ENCODE peak calls at places on chromosome 21, in ten cellular contexts. One of them, this sample, is unnamed.

GRCh38 chr21:26026113-26026512 is 144.5 kb downstream of the APP start:
- DNase-seq in H54: no peak
- DNase-seq in NCI-H460: no peak
- DNase-seq in M059J: no peak
- DNase-seq in activated naive CD8-positive, alpha-beta T cell treated with anti-CD3 and anti-CD28 coated beads, Interleukin-2, amount 50 U/mL, for 24 hours: no peak
- DNase-seq in HT1080: no peak
- DNase-seq in HS-27A: no peak
- DNase-seq in non-pigmented ciliary epithelial cell: no peak
- DNase-seq in kidney tubule cell: no peak
- DNase-seq in heart left ventricle: no peak
- DNase-seq in this sample: no peak

GRCh38 chr21:34126269-34126668 is 52.9 kb downstream of the MRPS6 start:
- DNase-seq in H54: no peak
- DNase-seq in NCI-H460: no peak
- DNase-seq in M059J: peak; percentile 70
- DNase-seq in activated naive CD8-positive, alpha-beta T cell treated with anti-CD3 and anti-CD28 coated beads, Interleukin-2, amount 50 U/mL, for 24 hours: no peak
- DNase-seq in HT1080: no peak
- DNase-seq in HS-27A: no peak
- DNase-seq in non-pigmented ciliary epithelial cell: no peak
- DNase-seq in kidney tubule cell: peak; percentile 42
- DNase-seq in heart left ventricle: no peak
- DNase-seq in this sample: peak; percentile 81

GRCh38 chr21:32771134-32771523 is 426 bp downstream of the PAXBP1 start:
- DNase-seq in H54: peak; percentile 64
- DNase-seq in NCI-H460: peak; percentile 6
- DNase-seq in M059J: peak; percentile 72
- DNase-seq in activated naive CD8-positive, alpha-beta T cell treated with anti-CD3 and anti-CD28 coated beads, Interleukin-2, amount 50 U/mL, for 24 hours: peak; percentile 48
- DNase-seq in HT1080: no peak
- DNase-seq in HS-27A: peak; percentile 24
- DNase-seq in non-pigmented ciliary epithelial cell: no peak
- DNase-seq in kidney tubule cell: peak; percentile 61
- DNase-seq in heart left ventricle: peak; percentile 77
- DNase-seq in this sample: peak; percentile 62

GRCh38 chr21:37273440-37273839 is 6.3 kb upstream of the VPS26C start:
- DNase-seq in H54: no peak
- DNase-seq in NCI-H460: no peak
- DNase-seq in M059J: no peak
- DNase-seq in activated naive CD8-positive, alpha-beta T cell treated with anti-CD3 and anti-CD28 coated beads, Interleukin-2, amount 50 U/mL, for 24 hours: no peak
- DNase-seq in HT1080: no peak
- DNase-seq in HS-27A: no peak
- DNase-seq in non-pigmented ciliary epithelial cell: no peak
- DNase-seq in kidney tubule cell: no peak
- DNase-seq in heart left ventricle: no peak
- DNase-seq in this sample: no peak

GRCh38 chr21:45296638-45297037 is 8.9 kb upstream of the POFUT2 start:
- DNase-seq in H54: no peak
- DNase-seq in NCI-H460: no peak
- DNase-seq in M059J: no peak
- DNase-seq in activated naive CD8-positive, alpha-beta T cell treated with anti-CD3 and anti-CD28 coated beads, Interleukin-2, amount 50 U/mL, for 24 hours: no peak
- DNase-seq in HT1080: no peak
- DNase-seq in HS-27A: no peak
- DNase-seq in non-pigmented ciliary epithelial cell: no peak
- DNase-seq in kidney tubule cell: no peak
- DNase-seq in heart left ventricle: no peak
- DNase-seq in this sample: no peak

GRCh38 chr21:42848932-42849758 is 30.2 kb downstream of the WDR4 start:
- DNase-seq in H54: no peak
- DNase-seq in NCI-H460: no peak
- DNase-seq in M059J: no peak
- DNase-seq in activated naive CD8-positive, alpha-beta T cell treated with anti-CD3 and anti-CD28 coated beads, Interleukin-2, amount 50 U/mL, for 24 hours: no peak
- DNase-seq in HT1080: no peak
- DNase-seq in HS-27A: no peak
- DNase-seq in non-pigmented ciliary epithelial cell: no peak
- DNase-seq in kidney tubule cell: no peak
- DNase-seq in heart left ventricle: no peak
- DNase-seq in this sample: no peak

GRCh38 chr21:39630191-39630591 is 17.5 kb downstream of the B3GALT5 start:
- DNase-seq in H54: no peak
- DNase-seq in NCI-H460: no peak
- DNase-seq in M059J: peak; percentile 92
- DNase-seq in activated naive CD8-positive, alpha-beta T cell treated with anti-CD3 and anti-CD28 coated beads, Interleukin-2, amount 50 U/mL, for 24 hours: no peak
- DNase-seq in HT1080: peak; percentile 94
- DNase-seq in HS-27A: no peak
- DNase-seq in non-pigmented ciliary epithelial cell: peak; percentile 24
- DNase-seq in kidney tubule cell: peak; percentile 93
- DNase-seq in heart left ventricle: no peak
- DNase-seq in this sample: no peak

GRCh38 chr21:38821248-38821647 is 15.5 kb downstream of the ETS2 start:
- DNase-seq in H54: no peak
- DNase-seq in NCI-H460: no peak
- DNase-seq in M059J: no peak
- DNase-seq in activated naive CD8-positive, alpha-beta T cell treated with anti-CD3 and anti-CD28 coated beads, Interleukin-2, amount 50 U/mL, for 24 hours: no peak
- DNase-seq in HT1080: no peak
- DNase-seq in HS-27A: no peak
- DNase-seq in non-pigmented ciliary epithelial cell: no peak
- DNase-seq in kidney tubule cell: no peak
- DNase-seq in heart left ventricle: no peak
- DNase-seq in this sample: no peak

GRCh38 chr21:32826317-32827167 is 55.0 kb upstream of the PAXBP1 start:
- DNase-seq in H54: peak; percentile 28
- DNase-seq in NCI-H460: peak; percentile 47
- DNase-seq in M059J: peak; percentile 67
- DNase-seq in activated naive CD8-positive, alpha-beta T cell treated with anti-CD3 and anti-CD28 coated beads, Interleukin-2, amount 50 U/mL, for 24 hours: no peak
- DNase-seq in HT1080: peak; percentile 49
- DNase-seq in HS-27A: no peak
- DNase-seq in non-pigmented ciliary epithelial cell: no peak
- DNase-seq in kidney tubule cell: peak; percentile 57
- DNase-seq in heart left ventricle: no peak
- DNase-seq in this sample: peak; percentile 38

GRCh38 chr21:37225440-37225839 is 41.7 kb downstream of the VPS26C start:
- DNase-seq in H54: no peak
- DNase-seq in NCI-H460: no peak
- DNase-seq in M059J: no peak
- DNase-seq in activated naive CD8-positive, alpha-beta T cell treated with anti-CD3 and anti-CD28 coated beads, Interleukin-2, amount 50 U/mL, for 24 hours: peak; percentile 80
- DNase-seq in HT1080: no peak
- DNase-seq in HS-27A: no peak
- DNase-seq in non-pigmented ciliary epithelial cell: no peak
- DNase-seq in kidney tubule cell: no peak
- DNase-seq in heart left ventricle: no peak
- DNase-seq in this sample: no peak

GRCh38 chr21:33975548-33976081 is 60.0 kb upstream of the ATP5PO start:
- DNase-seq in H54: no peak
- DNase-seq in NCI-H460: no peak
- DNase-seq in M059J: peak; percentile 85
- DNase-seq in activated naive CD8-positive, alpha-beta T cell treated with anti-CD3 and anti-CD28 coated beads, Interleukin-2, amount 50 U/mL, for 24 hours: peak; percentile 69
- DNase-seq in HT1080: peak; percentile 83
- DNase-seq in HS-27A: peak; percentile 29
- DNase-seq in non-pigmented ciliary epithelial cell: no peak
- DNase-seq in kidney tubule cell: peak; percentile 93
- DNase-seq in heart left ventricle: no peak
- DNase-seq in this sample: peak; percentile 74